ENCODE peak calls at places on chromosomes 16 and 17, in five cellular contexts. One of them, this sample, is unnamed.

GRCh38 chr17:39199673-39199985 is 454 bp upstream of the RPL19 start:
- DNase-seq in A549: no peak
- DNase-seq in tibial artery: no peak
- DNase-seq in HFFc6: no peak
- DNase-seq in progenitor cell of endocrine pancreas: no peak
- DNase-seq in this sample: no peak

GRCh38 chr17:65668211-65668610 is 106.8 kb upstream of the AXIN2 start:
- DNase-seq in HFFc6: no peak
- DNase-seq in progenitor cell of endocrine pancreas: no peak
- DNase-seq in tibial artery: no peak
- DNase-seq in A549: no peak
- DNase-seq in this sample: no peak

GRCh38 chr16:50697881-50698767 is 4.7 kb downstream of the NOD2 start:
- DNase-seq in progenitor cell of endocrine pancreas: no peak
- DNase-seq in tibial artery: peak; percentile 69
- DNase-seq in A549: no peak
- DNase-seq in HFFc6: peak; percentile 7
- DNase-seq in this sample: no peak

GRCh38 chr16:4586297-4586696 is 28.4 kb downstream of the UBALD1 start:
- DNase-seq in tibial artery: no peak
- DNase-seq in HFFc6: no peak
- DNase-seq in A549: no peak
- DNase-seq in progenitor cell of endocrine pancreas: no peak
- DNase-seq in this sample: no peak

GRCh38 chr17:13321932-13322701 is 279.6 kb downstream of the HS3ST3A1 start:
- DNase-seq in tibial artery: no peak
- DNase-seq in progenitor cell of endocrine pancreas: no peak
- DNase-seq in A549: no peak
- DNase-seq in HFFc6: no peak
- DNase-seq in this sample: no peak

GRCh38 chr16:31386157-31386984 is 6.8 kb upstream of the ITGAD start:
- DNase-seq in progenitor cell of endocrine pancreas: no peak
- DNase-seq in tibial artery: no peak
- DNase-seq in HFFc6: peak; percentile 79
- DNase-seq in A549: peak; percentile 37
- DNase-seq in this sample: no peak

GRCh38 chr17:81902653-81903414 is 796 bp downstream of the NPB start:
- DNase-seq in HFFc6: no peak
- DNase-seq in progenitor cell of endocrine pancreas: no peak
- DNase-seq in tibial artery: peak; percentile 63
- DNase-seq in A549: no peak
- DNase-seq in this sample: no peak

GRCh38 chr17:45973943-45974859 is 24.8 kb upstream of the STH start:
- DNase-seq in A549: no peak
- DNase-seq in tibial artery: no peak
- DNase-seq in HFFc6: no peak
- DNase-seq in progenitor cell of endocrine pancreas: no peak
- DNase-seq in this sample: no peak

GRCh38 chr17:72266099-72266852 is 145.5 kb downstream of the SOX9 start:
- DNase-seq in progenitor cell of endocrine pancreas: no peak
- DNase-seq in A549: no peak
- DNase-seq in tibial artery: no peak
- DNase-seq in HFFc6: no peak
- DNase-seq in this sample: no peak

GRCh38 chr16:80804451-80805383 is at the start of gene CDYL2:
- DNase-seq in progenitor cell of endocrine pancreas: peak; percentile 46
- DNase-seq in A549: peak; percentile 28
- DNase-seq in HFFc6: no peak
- DNase-seq in tibial artery: no peak
- DNase-seq in this sample: no peak

GRCh38 chr16:27839419-27839818 is 224.1 kb downstream of the GSG1L start:
- DNase-seq in A549: no peak
- DNase-seq in progenitor cell of endocrine pancreas: no peak
- DNase-seq in HFFc6: peak; percentile 39
- DNase-seq in tibial artery: no peak
- DNase-seq in this sample: no peak

GRCh38 chr16:15650698-15651161 is 685 bp downstream of the NDE1 start:
- DNase-seq in progenitor cell of endocrine pancreas: no peak
- DNase-seq in A549: no peak
- DNase-seq in tibial artery: peak; percentile 72
- DNase-seq in HFFc6: peak; percentile 11
- DNase-seq in this sample: no peak

GRCh38 chr17:64315032-64315490 is 52.0 kb upstream of the TEX2 start:
- DNase-seq in tibial artery: peak; percentile 94
- DNase-seq in progenitor cell of endocrine pancreas: no peak
- DNase-seq in HFFc6: no peak
- DNase-seq in A549: no peak
- DNase-seq in this sample: peak; percentile 85

GRCh38 chr16:50263060-50263909 is 3.1 kb upstream of the ADCY7 start:
- DNase-seq in A549: no peak
- DNase-seq in HFFc6: no peak
- DNase-seq in progenitor cell of endocrine pancreas: no peak
- DNase-seq in tibial artery: peak; percentile 55
- DNase-seq in this sample: no peak

GRCh38 chr16:10683160-10683559 is 11.6 kb downstream of the TEKT5 start:
- DNase-seq in HFFc6: no peak
- DNase-seq in A549: no peak
- DNase-seq in tibial artery: no peak
- DNase-seq in progenitor cell of endocrine pancreas: no peak
- DNase-seq in this sample: no peak

GRCh38 chr17:36597866-36598777 is 3.3 kb upstream of the MRM1 start:
- DNase-seq in HFFc6: no peak
- DNase-seq in tibial artery: no peak
- DNase-seq in A549: no peak
- DNase-seq in progenitor cell of endocrine pancreas: no peak
- DNase-seq in this sample: no peak

GRCh38 chr16:473046-474043 is 47.9 kb downstream of the RAB11FIP3 start:
- DNase-seq in HFFc6: no peak
- DNase-seq in tibial artery: no peak
- DNase-seq in progenitor cell of endocrine pancreas: no peak
- DNase-seq in A549: no peak
- DNase-seq in this sample: no peak

GRCh38 chr16:5042574-5043171 is 8.9 kb upstream of the NAGPA start:
- DNase-seq in A549: no peak
- DNase-seq in tibial artery: no peak
- DNase-seq in progenitor cell of endocrine pancreas: no peak
- DNase-seq in HFFc6: peak; percentile 26
- DNase-seq in this sample: no peak

GRCh38 chr17:81339180-81339501 is 44.0 kb upstream of the SLC38A10 start:
- DNase-seq in tibial artery: no peak
- DNase-seq in progenitor cell of endocrine pancreas: no peak
- DNase-seq in HFFc6: no peak
- DNase-seq in A549: no peak
- DNase-seq in this sample: no peak

GRCh38 chr17:31357831-31358400 is 33.6 kb upstream of the RAB11FIP4 start:
- DNase-seq in HFFc6: no peak
- DNase-seq in A549: no peak
- DNase-seq in tibial artery: no peak
- DNase-seq in progenitor cell of endocrine pancreas: no peak
- DNase-seq in this sample: no peak

GRCh38 chr16:81582655-81583441 is 138.2 kb downstream of the CMIP start:
- DNase-seq in tibial artery: no peak
- DNase-seq in HFFc6: peak; percentile 33
- DNase-seq in A549: no peak
- DNase-seq in progenitor cell of endocrine pancreas: no peak
- DNase-seq in this sample: no peak

GRCh38 chr16:19655242-19655777 is 62.7 kb downstream of the KNOP1 start:
- DNase-seq in progenitor cell of endocrine pancreas: no peak
- DNase-seq in A549: no peak
- DNase-seq in HFFc6: no peak
- DNase-seq in tibial artery: no peak
- DNase-seq in this sample: no peak

GRCh38 chr16:590165-590874 is 454 bp downstream of the RAB40C start:
- DNase-seq in tibial artery: no peak
- DNase-seq in A549: no peak
- DNase-seq in progenitor cell of endocrine pancreas: no peak
- DNase-seq in HFFc6: no peak
- DNase-seq in this sample: no peak

GRCh38 chr16:23754594-23755483 is at the start of gene CHP2:
- DNase-seq in tibial artery: no peak
- DNase-seq in HFFc6: no peak
- DNase-seq in A549: no peak
- DNase-seq in progenitor cell of endocrine pancreas: no peak
- DNase-seq in this sample: no peak

GRCh38 chr16:71526111-71526998 is at the start of gene CHST4:
- DNase-seq in progenitor cell of endocrine pancreas: no peak
- DNase-seq in A549: peak; percentile 16
- DNase-seq in HFFc6: peak; percentile 38
- DNase-seq in tibial artery: no peak
- DNase-seq in this sample: no peak

GRCh38 chr16:75572859-75573542 is 6.8 kb downstream of the GABARAPL2 start:
- DNase-seq in progenitor cell of endocrine pancreas: no peak
- DNase-seq in tibial artery: no peak
- DNase-seq in A549: no peak
- DNase-seq in HFFc6: no peak
- DNase-seq in this sample: no peak

GRCh38 chr17:48704521-48704920 is 17.8 kb downstream of the PRAC1 start:
- DNase-seq in progenitor cell of endocrine pancreas: no peak
- DNase-seq in A549: no peak
- DNase-seq in HFFc6: no peak
- DNase-seq in tibial artery: no peak
- DNase-seq in this sample: no peak

GRCh38 chr16:14284930-14285541 is 213.9 kb downstream of the MRTFB start:
- DNase-seq in progenitor cell of endocrine pancreas: no peak
- DNase-seq in tibial artery: no peak
- DNase-seq in HFFc6: peak; percentile 61
- DNase-seq in A549: peak; percentile 55
- DNase-seq in this sample: no peak

GRCh38 chr17:6701719-6702118 is 11.4 kb downstream of the SLC13A5 start:
- DNase-seq in A549: peak; percentile 72
- DNase-seq in HFFc6: no peak
- DNase-seq in progenitor cell of endocrine pancreas: peak; percentile 34
- DNase-seq in tibial artery: peak; percentile 58
- DNase-seq in this sample: no peak

GRCh38 chr17:76714822-76715461 is 4.2 kb upstream of the MXRA7 start:
- DNase-seq in A549: no peak
- DNase-seq in HFFc6: peak; percentile 50
- DNase-seq in tibial artery: peak; percentile 82
- DNase-seq in progenitor cell of endocrine pancreas: peak; percentile 68
- DNase-seq in this sample: no peak

GRCh38 chr16:81868057-81868748 is 89.1 kb downstream of the PLCG2 start:
- DNase-seq in progenitor cell of endocrine pancreas: no peak
- DNase-seq in A549: no peak
- DNase-seq in HFFc6: no peak
- DNase-seq in tibial artery: no peak
- DNase-seq in this sample: no peak

GRCh38 chr17:77728022-77728671 is 230.4 kb upstream of the TNRC6C start:
- DNase-seq in tibial artery: no peak
- DNase-seq in A549: no peak
- DNase-seq in progenitor cell of endocrine pancreas: no peak
- DNase-seq in HFFc6: peak; percentile 61
- DNase-seq in this sample: no peak

GRCh38 chr17:81365148-81365600 is 30.1 kb upstream of the BAHCC1 start:
- DNase-seq in progenitor cell of endocrine pancreas: no peak
- DNase-seq in tibial artery: no peak
- DNase-seq in HFFc6: peak; percentile 45
- DNase-seq in A549: no peak
- DNase-seq in this sample: no peak

GRCh38 chr16:3235856-3236669 is 1.1 kb upstream of the ZNF200 start:
- DNase-seq in progenitor cell of endocrine pancreas: no peak
- DNase-seq in tibial artery: no peak
- DNase-seq in A549: no peak
- DNase-seq in HFFc6: no peak
- DNase-seq in this sample: no peak

GRCh38 chr17:21170829-21171228 is 43.1 kb downstream of the TMEM11 start:
- DNase-seq in HFFc6: no peak
- DNase-seq in progenitor cell of endocrine pancreas: no peak
- DNase-seq in tibial artery: no peak
- DNase-seq in A549: no peak
- DNase-seq in this sample: no peak

GRCh38 chr16:15911198-15911597 is 22.8 kb upstream of the CEP20 start:
- DNase-seq in HFFc6: no peak
- DNase-seq in tibial artery: no peak
- DNase-seq in progenitor cell of endocrine pancreas: no peak
- DNase-seq in A549: no peak
- DNase-seq in this sample: no peak

GRCh38 chr17:4488989-4489595 is 9.6 kb upstream of the SPNS2 start:
- DNase-seq in tibial artery: no peak
- DNase-seq in progenitor cell of endocrine pancreas: no peak
- DNase-seq in HFFc6: no peak
- DNase-seq in A549: no peak
- DNase-seq in this sample: no peak

GRCh38 chr16:56332464-56333079 is 92.8 kb downstream of the AMFR start:
- DNase-seq in progenitor cell of endocrine pancreas: peak; percentile 43
- DNase-seq in A549: peak; percentile 79
- DNase-seq in HFFc6: peak; percentile 75
- DNase-seq in tibial artery: no peak
- DNase-seq in this sample: no peak

GRCh38 chr16:66569131-66569530 is 2.9 kb downstream of the CMTM1 start:
- DNase-seq in HFFc6: peak; percentile 50
- DNase-seq in progenitor cell of endocrine pancreas: no peak
- DNase-seq in A549: no peak
- DNase-seq in tibial artery: no peak
- DNase-seq in this sample: no peak

This sample was measured in pulmonary artery endothelial cell.